ENCODE peak calls at places on chromosomes 11 and 22, in ten cellular contexts. One of them, this sample, is unnamed. For H3K79me2 and H3K9me3, the result is how much of the 10 kb centered on the place peaks cover.

GRCh38 chr11:96188625-96189006 is 154.4 kb downstream of the MAML2 start:
- DNase-seq in K562: peak
- DNase-seq in PC-3: no peak
- DNase-seq in OCI-LY7: no peak
- DNase-seq in PC-9: no peak
- DNase-seq in fibroblast of lung: no peak
- DNase-seq in hepatocyte: no peak
- DNase-seq in mammary epithelial cell: peak
- DNase-seq in SK-N-SH: no peak
- DNase-seq in DND-41: no peak
- DNase-seq in this sample: no peak

GRCh38 chr22:42780070-42780540 is 59.4 kb upstream of the A4GALT start:
- DNase-seq in OCI-LY7: peak
- DNase-seq in fibroblast of lung: peak
- DNase-seq in PC-9: peak
- DNase-seq in hepatocyte: peak
- DNase-seq in K562: peak
- DNase-seq in mammary epithelial cell: peak
- DNase-seq in PC-3: peak
- DNase-seq in DND-41: peak
- DNase-seq in SK-N-SH: peak
- DNase-seq in this sample: peak

GRCh38 chr11:6259638-6260019 is at the start of gene CCKBR:
- DNase-seq in mammary epithelial cell: no peak
- DNase-seq in K562: no peak
- DNase-seq in DND-41: peak
- DNase-seq in PC-9: no peak
- DNase-seq in OCI-LY7: no peak
- DNase-seq in PC-3: no peak
- DNase-seq in fibroblast of lung: no peak
- DNase-seq in SK-N-SH: peak
- DNase-seq in hepatocyte: peak
- DNase-seq in this sample: no peak

GRCh38 chr22:24115247-24116207 is 65.8 kb upstream of the SUSD2 start:
- DNase-seq in PC-3: no peak
- DNase-seq in SK-N-SH: no peak
- DNase-seq in hepatocyte: no peak
- DNase-seq in K562: no peak
- DNase-seq in DND-41: no peak
- DNase-seq in PC-9: no peak
- DNase-seq in mammary epithelial cell: no peak
- DNase-seq in OCI-LY7: no peak
- DNase-seq in fibroblast of lung: no peak
- DNase-seq in this sample: no peak

GRCh38 chr22:26409705-26410376 is 19.2 kb upstream of the ASPHD2 start:
- DNase-seq in OCI-LY7: no peak
- DNase-seq in PC-3: no peak
- DNase-seq in SK-N-SH: no peak
- DNase-seq in fibroblast of lung: no peak
- DNase-seq in mammary epithelial cell: no peak
- DNase-seq in PC-9: no peak
- DNase-seq in DND-41: no peak
- DNase-seq in K562: no peak
- DNase-seq in hepatocyte: no peak
- DNase-seq in this sample: no peak

GRCh38 chr11:61480936-61481335 is 27.6 kb upstream of the LRRC10B start:
- DNase-seq in SK-N-SH: peak
- DNase-seq in fibroblast of lung: peak
- DNase-seq in PC-3: peak
- DNase-seq in hepatocyte: peak
- DNase-seq in K562: peak
- DNase-seq in OCI-LY7: no peak
- DNase-seq in mammary epithelial cell: peak
- DNase-seq in PC-9: peak
- DNase-seq in DND-41: peak
- DNase-seq in this sample: peak

GRCh38 chr11:61160487-61161189 is 588 bp downstream of the VPS37C start:
- DNase-seq in mammary epithelial cell: no peak
- DNase-seq in DND-41: no peak
- DNase-seq in fibroblast of lung: no peak
- DNase-seq in K562: no peak
- DNase-seq in hepatocyte: no peak
- DNase-seq in PC-3: peak
- DNase-seq in PC-9: no peak
- DNase-seq in SK-N-SH: no peak
- DNase-seq in OCI-LY7: no peak
- DNase-seq in this sample: no peak

GRCh38 chr11:115676206-115676605 is 172.0 kb upstream of the CADM1 start:
- DNase-seq in K562: no peak
- DNase-seq in DND-41: no peak
- DNase-seq in mammary epithelial cell: no peak
- DNase-seq in SK-N-SH: no peak
- DNase-seq in PC-9: no peak
- DNase-seq in OCI-LY7: no peak
- DNase-seq in fibroblast of lung: no peak
- DNase-seq in hepatocyte: no peak
- DNase-seq in PC-3: no peak
- DNase-seq in this sample: no peak

GRCh38 chr22:23240639-23241389 is 60.5 kb downstream of the BCR start:
- DNase-seq in PC-9: no peak
- DNase-seq in K562: peak
- DNase-seq in SK-N-SH: peak
- DNase-seq in mammary epithelial cell: peak
- DNase-seq in fibroblast of lung: no peak
- DNase-seq in PC-3: peak
- DNase-seq in DND-41: no peak
- DNase-seq in OCI-LY7: peak
- DNase-seq in hepatocyte: no peak
- DNase-seq in this sample: no peak

GRCh38 chr11:78920329-78920728 is 345.7 kb upstream of the NARS2 start:
- DNase-seq in mammary epithelial cell: no peak
- DNase-seq in PC-3: no peak
- DNase-seq in hepatocyte: no peak
- DNase-seq in fibroblast of lung: no peak
- DNase-seq in PC-9: no peak
- DNase-seq in K562: no peak
- DNase-seq in OCI-LY7: no peak
- DNase-seq in DND-41: no peak
- DNase-seq in SK-N-SH: peak
- DNase-seq in this sample: no peak

GRCh38 chr11:95231881-95232605 is 1.0 kb upstream of the SESN3 start:
- DNase-seq in hepatocyte: peak
- DNase-seq in K562: no peak
- DNase-seq in fibroblast of lung: peak
- DNase-seq in OCI-LY7: peak
- DNase-seq in PC-3: no peak
- DNase-seq in mammary epithelial cell: peak
- DNase-seq in DND-41: no peak
- DNase-seq in PC-9: peak
- DNase-seq in SK-N-SH: peak
- DNase-seq in this sample: peak

GRCh38 chr11:67321313-67321871 is 18.1 kb downstream of the SSH3 start:
- DNase-seq in SK-N-SH: no peak
- DNase-seq in PC-9: no peak
- DNase-seq in mammary epithelial cell: no peak
- DNase-seq in fibroblast of lung: no peak
- DNase-seq in hepatocyte: no peak
- DNase-seq in DND-41: no peak
- DNase-seq in K562: no peak
- DNase-seq in PC-3: no peak
- DNase-seq in OCI-LY7: no peak
- DNase-seq in this sample: no peak

GRCh38 chr11:76491644-76492043 is 46.8 kb downstream of the EMSY start:
- DNase-seq in SK-N-SH: no peak
- DNase-seq in PC-9: no peak
- DNase-seq in mammary epithelial cell: no peak
- DNase-seq in DND-41: no peak
- DNase-seq in hepatocyte: no peak
- DNase-seq in OCI-LY7: no peak
- DNase-seq in PC-3: peak
- DNase-seq in K562: no peak
- DNase-seq in fibroblast of lung: no peak
- DNase-seq in this sample: peak

GRCh38 chr11:61290905-61291690 is 4.0 kb downstream of the VWCE start:
- DNase-seq in fibroblast of lung: no peak
- DNase-seq in hepatocyte: no peak
- DNase-seq in mammary epithelial cell: no peak
- DNase-seq in DND-41: no peak
- DNase-seq in SK-N-SH: no peak
- DNase-seq in PC-9: no peak
- DNase-seq in K562: no peak
- DNase-seq in PC-3: no peak
- DNase-seq in OCI-LY7: no peak
- DNase-seq in this sample: peak

GRCh38 chr22:37156686-37157435 is 7.1 kb upstream of the IL2RB start:
- DNase-seq in PC-3: no peak
- DNase-seq in K562: no peak
- DNase-seq in DND-41: no peak
- DNase-seq in PC-9: no peak
- DNase-seq in mammary epithelial cell: no peak
- DNase-seq in OCI-LY7: no peak
- DNase-seq in hepatocyte: no peak
- DNase-seq in fibroblast of lung: no peak
- DNase-seq in SK-N-SH: no peak
- DNase-seq in this sample: peak

GRCh38 chr11:22521226-22521625 is 104.4 kb downstream of the FANCF start:
- DNase-seq in PC-9: no peak
- DNase-seq in mammary epithelial cell: peak
- DNase-seq in hepatocyte: peak
- DNase-seq in DND-41: no peak
- DNase-seq in OCI-LY7: no peak
- DNase-seq in fibroblast of lung: peak
- DNase-seq in PC-3: peak
- DNase-seq in SK-N-SH: no peak
- DNase-seq in K562: peak
- DNase-seq in this sample: no peak

DNA sequence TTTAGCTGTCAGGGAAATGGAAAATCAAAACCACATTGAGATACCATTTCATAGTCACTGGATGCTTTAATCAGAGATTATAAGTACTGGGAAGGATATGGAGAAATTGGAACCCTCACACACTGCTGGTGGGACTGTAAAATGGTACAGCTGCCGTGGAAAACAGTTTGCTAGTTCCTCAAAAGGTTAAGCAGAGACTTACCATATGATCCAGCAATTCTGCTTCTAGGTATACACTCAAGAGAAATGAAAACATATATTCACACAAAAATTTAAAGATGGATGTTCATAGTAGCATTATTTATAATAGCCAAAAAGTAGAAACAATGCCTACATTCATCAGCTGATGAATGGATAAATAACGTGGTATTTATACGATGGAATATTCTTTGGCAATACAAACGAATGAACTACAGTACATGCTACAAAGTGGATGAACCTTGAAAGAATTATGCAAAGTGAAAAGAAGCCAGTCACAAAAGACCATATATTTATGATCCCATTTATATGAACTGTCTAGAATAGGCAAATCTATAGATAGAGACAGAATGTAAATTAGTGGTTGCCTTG is 23.0 kb downstream of the RNF121 start:
- DNase-seq in DND-41: no peak
- DNase-seq in PC-3: no peak
- DNase-seq in mammary epithelial cell: no peak
- DNase-seq in hepatocyte: no peak
- DNase-seq in OCI-LY7: no peak
- DNase-seq in SK-N-SH: no peak
- DNase-seq in PC-9: no peak
- DNase-seq in K562: no peak
- DNase-seq in fibroblast of lung: no peak
- DNase-seq in this sample: no peak
- H3K79me2 ChIP-seq in DND-41: under half
- H3K79me2 ChIP-seq in PC-3: half or more
- H3K79me2 ChIP-seq in mammary epithelial cell: half or more
- H3K79me2 ChIP-seq in hepatocyte: half or more
- H3K79me2 ChIP-seq in OCI-LY7: under half
- H3K79me2 ChIP-seq in SK-N-SH: half or more
- H3K79me2 ChIP-seq in PC-9: half or more
- H3K79me2 ChIP-seq in K562: half or more
- H3K79me2 ChIP-seq in fibroblast of lung: under half
- H3K79me2 ChIP-seq in this sample: half or more

GRCh38 chr22:48121984-48122383 is 1359.5 kb downstream of the TBC1D22A start:
- DNase-seq in K562: no peak
- DNase-seq in hepatocyte: no peak
- DNase-seq in fibroblast of lung: no peak
- DNase-seq in mammary epithelial cell: no peak
- DNase-seq in SK-N-SH: no peak
- DNase-seq in PC-3: no peak
- DNase-seq in PC-9: no peak
- DNase-seq in OCI-LY7: no peak
- DNase-seq in DND-41: no peak
- DNase-seq in this sample: no peak
- H3K9me3 ChIP-seq in K562: under half
- H3K9me3 ChIP-seq in hepatocyte: under half
- H3K9me3 ChIP-seq in fibroblast of lung: under half
- H3K9me3 ChIP-seq in mammary epithelial cell: under half
- H3K9me3 ChIP-seq in SK-N-SH: under half
- H3K9me3 ChIP-seq in PC-3: under half
- H3K9me3 ChIP-seq in PC-9: under half
- H3K9me3 ChIP-seq in OCI-LY7: under half
- H3K9me3 ChIP-seq in DND-41: under half
- H3K9me3 ChIP-seq in this sample: under half

GRCh38 chr22:45312856-45313255 is 3.1 kb downstream of the FAM118A start:
- DNase-seq in hepatocyte: no peak
- DNase-seq in fibroblast of lung: no peak
- DNase-seq in OCI-LY7: no peak
- DNase-seq in PC-9: no peak
- DNase-seq in SK-N-SH: no peak
- DNase-seq in PC-3: no peak
- DNase-seq in mammary epithelial cell: no peak
- DNase-seq in DND-41: no peak
- DNase-seq in K562: no peak
- DNase-seq in this sample: no peak
- H3K79me2 ChIP-seq in hepatocyte: half or more
- H3K79me2 ChIP-seq in fibroblast of lung: under half
- H3K79me2 ChIP-seq in OCI-LY7: under half
- H3K79me2 ChIP-seq in PC-9: half or more
- H3K79me2 ChIP-seq in SK-N-SH: under half
- H3K79me2 ChIP-seq in PC-3: half or more
- H3K79me2 ChIP-seq in mammary epithelial cell: half or more
- H3K79me2 ChIP-seq in DND-41: half or more
- H3K79me2 ChIP-seq in K562: half or more
- H3K79me2 ChIP-seq in this sample: half or more

DNA sequence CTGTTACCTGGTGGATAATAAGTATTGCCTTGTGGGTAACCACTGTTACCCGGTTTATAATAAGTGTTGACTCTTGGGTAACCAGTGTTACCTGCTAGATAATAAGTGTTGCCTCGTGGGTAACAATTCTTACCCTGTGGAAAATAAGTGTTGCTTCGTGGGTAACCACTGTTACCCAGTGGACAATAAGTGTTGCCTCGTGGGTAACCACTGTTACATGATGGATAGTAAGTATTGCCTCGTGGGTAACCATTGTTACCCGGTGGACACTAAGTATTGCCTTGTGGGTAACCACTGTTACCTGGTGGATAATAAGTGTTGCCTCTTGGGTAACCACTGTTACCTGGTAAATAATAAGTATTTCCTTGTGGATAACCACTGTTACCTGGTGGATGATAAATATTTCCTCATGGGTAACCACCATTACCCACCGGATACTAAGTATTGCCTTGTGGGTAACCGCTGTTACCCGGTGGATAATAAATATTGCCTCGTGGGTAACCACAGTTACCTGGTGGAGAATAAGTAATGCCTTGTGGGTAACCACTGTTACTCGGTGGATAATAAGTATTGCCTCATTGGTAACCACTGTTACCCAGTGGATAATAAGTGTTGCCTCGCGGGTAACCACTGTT is 8.7 kb upstream of the NXPE4 start:
- DNase-seq in DND-41: no peak
- DNase-seq in OCI-LY7: no peak
- DNase-seq in hepatocyte: no peak
- DNase-seq in PC-3: no peak
- DNase-seq in fibroblast of lung: no peak
- DNase-seq in K562: no peak
- DNase-seq in PC-9: no peak
- DNase-seq in SK-N-SH: no peak
- DNase-seq in mammary epithelial cell: no peak
- DNase-seq in this sample: no peak
- H3K9me3 ChIP-seq in DND-41: under half
- H3K9me3 ChIP-seq in OCI-LY7: under half
- H3K9me3 ChIP-seq in hepatocyte: under half
- H3K9me3 ChIP-seq in PC-3: under half
- H3K9me3 ChIP-seq in fibroblast of lung: under half
- H3K9me3 ChIP-seq in K562: under half
- H3K9me3 ChIP-seq in PC-9: under half
- H3K9me3 ChIP-seq in SK-N-SH: under half
- H3K9me3 ChIP-seq in mammary epithelial cell: under half
- H3K9me3 ChIP-seq in this sample: under half